ENCODE peak calls at places on chromosome 4, in six cellular contexts. One of them, this sample, is unnamed.

GRCh38 chr4:85772470-85772869 is 297.5 kb downstream of the ARHGAP24 start:
- DNase-seq in neuronal stem cell: no peak
- DNase-seq in mesenchymal stem cell: no peak
- DNase-seq in IMR-90: no peak
- DNase-seq in H1: no peak
- DNase-seq in trophoblast cell: no peak
- DNase-seq in this sample: no peak

GRCh38 chr4:187227907-187228699 is 504.4 kb upstream of the FAT1 start:
- DNase-seq in mesenchymal stem cell: peak; percentile 70
- DNase-seq in trophoblast cell: peak; percentile 84
- DNase-seq in H1: no peak
- DNase-seq in neuronal stem cell: no peak
- DNase-seq in IMR-90: peak; percentile 40
- DNase-seq in this sample: no peak

GRCh38 chr4:120801171-120801758 is 121.3 kb downstream of the PRDM5 start:
- DNase-seq in neuronal stem cell: no peak
- DNase-seq in H1: no peak
- DNase-seq in trophoblast cell: peak; percentile 85
- DNase-seq in mesenchymal stem cell: peak; percentile 34
- DNase-seq in IMR-90: peak; percentile 78
- DNase-seq in this sample: no peak

GRCh38 chr4:140099993-140100392 is 54.0 kb downstream of the MAML3 start:
- DNase-seq in H1: no peak
- DNase-seq in IMR-90: peak; percentile 28
- DNase-seq in trophoblast cell: no peak
- DNase-seq in neuronal stem cell: no peak
- DNase-seq in mesenchymal stem cell: no peak
- DNase-seq in this sample: no peak

GRCh38 chr4:109171098-109171497 is 131.4 kb downstream of the COL25A1 start:
- DNase-seq in neuronal stem cell: no peak
- DNase-seq in IMR-90: no peak
- DNase-seq in mesenchymal stem cell: no peak
- DNase-seq in H1: no peak
- DNase-seq in trophoblast cell: peak; percentile 21
- DNase-seq in this sample: no peak

GRCh38 chr4:48225368-48226141 is 44.1 kb downstream of the TEC start:
- DNase-seq in IMR-90: no peak
- DNase-seq in H1: no peak
- DNase-seq in trophoblast cell: peak; percentile 11
- DNase-seq in neuronal stem cell: no peak
- DNase-seq in mesenchymal stem cell: no peak
- DNase-seq in this sample: peak; percentile 35

GRCh38 chr4:54001558-54002365 is 62.6 kb downstream of the CHIC2 start:
- DNase-seq in IMR-90: no peak
- DNase-seq in mesenchymal stem cell: no peak
- DNase-seq in H1: peak; percentile 5
- DNase-seq in neuronal stem cell: peak; percentile 50
- DNase-seq in trophoblast cell: no peak
- DNase-seq in this sample: peak; percentile 46

GRCh38 chr4:96729641-96730040 is 889.7 kb downstream of the PDHA2 start:
- DNase-seq in neuronal stem cell: no peak
- DNase-seq in mesenchymal stem cell: no peak
- DNase-seq in IMR-90: no peak
- DNase-seq in trophoblast cell: no peak
- DNase-seq in H1: no peak
- DNase-seq in this sample: no peak

GRCh38 chr4:141238196-141238595 is 17.5 kb downstream of the ZNF330 start:
- DNase-seq in trophoblast cell: no peak
- DNase-seq in mesenchymal stem cell: no peak
- DNase-seq in IMR-90: no peak
- DNase-seq in neuronal stem cell: no peak
- DNase-seq in H1: no peak
- DNase-seq in this sample: no peak

GRCh38 chr4:25993564-25994185 is 79.7 kb downstream of the SMIM20 start:
- DNase-seq in H1: peak; percentile 93
- DNase-seq in IMR-90: no peak
- DNase-seq in trophoblast cell: no peak
- DNase-seq in mesenchymal stem cell: peak; percentile 36
- DNase-seq in neuronal stem cell: peak; percentile 75
- DNase-seq in this sample: peak; percentile 99

GRCh38 chr4:40321671-40322131 is 13.4 kb upstream of the CHRNA9 start:
- DNase-seq in H1: no peak
- DNase-seq in trophoblast cell: peak; percentile 61
- DNase-seq in IMR-90: peak; percentile 79
- DNase-seq in mesenchymal stem cell: peak; percentile 86
- DNase-seq in neuronal stem cell: no peak
- DNase-seq in this sample: no peak

GRCh38 chr4:114654607-114655006 is 56.0 kb downstream of the UGT8 start:
- DNase-seq in H1: no peak
- DNase-seq in mesenchymal stem cell: no peak
- DNase-seq in neuronal stem cell: no peak
- DNase-seq in IMR-90: no peak
- DNase-seq in trophoblast cell: no peak
- DNase-seq in this sample: no peak

GRCh38 chr4:172758586-172759340 is 409.8 kb upstream of the GALNT7 start:
- DNase-seq in neuronal stem cell: no peak
- DNase-seq in mesenchymal stem cell: peak; percentile 74
- DNase-seq in trophoblast cell: peak; percentile 34
- DNase-seq in H1: no peak
- DNase-seq in IMR-90: peak; percentile 89
- DNase-seq in this sample: no peak

GRCh38 chr4:164154416-164154815 is 599.5 kb upstream of the SMIM31 start:
- DNase-seq in H1: no peak
- DNase-seq in IMR-90: no peak
- DNase-seq in mesenchymal stem cell: no peak
- DNase-seq in trophoblast cell: no peak
- DNase-seq in neuronal stem cell: no peak
- DNase-seq in this sample: no peak

GRCh38 chr4:1873776-1874175 is 2.6 kb downstream of the NSD2 start:
- DNase-seq in mesenchymal stem cell: no peak
- DNase-seq in trophoblast cell: no peak
- DNase-seq in H1: no peak
- DNase-seq in IMR-90: no peak
- DNase-seq in neuronal stem cell: no peak
- DNase-seq in this sample: no peak

GRCh38 chr4:7964890-7965662 is 25.4 kb upstream of the AFAP1 start:
- DNase-seq in mesenchymal stem cell: peak; percentile 57
- DNase-seq in trophoblast cell: peak; percentile 90
- DNase-seq in H1: no peak
- DNase-seq in neuronal stem cell: no peak
- DNase-seq in IMR-90: peak; percentile 71
- DNase-seq in this sample: peak; percentile 64

GRCh38 chr4:143095447-143095846 is 89.3 kb upstream of the USP38 start:
- DNase-seq in IMR-90: no peak
- DNase-seq in neuronal stem cell: no peak
- DNase-seq in mesenchymal stem cell: no peak
- DNase-seq in trophoblast cell: no peak
- DNase-seq in H1: no peak
- DNase-seq in this sample: no peak

GRCh38 chr4:145179201-145179860 is 1.1 kb downstream of the OTUD4 start:
- DNase-seq in mesenchymal stem cell: peak; percentile 70
- DNase-seq in trophoblast cell: peak; percentile 61
- DNase-seq in neuronal stem cell: no peak
- DNase-seq in H1: no peak
- DNase-seq in IMR-90: peak; percentile 49
- DNase-seq in this sample: peak; percentile 39

GRCh38 chr4:88138561-88138960 is 19.9 kb downstream of the ABCG2 start:
- DNase-seq in trophoblast cell: peak; percentile 78
- DNase-seq in mesenchymal stem cell: peak; percentile 81
- DNase-seq in IMR-90: peak; percentile 91
- DNase-seq in H1: no peak
- DNase-seq in neuronal stem cell: no peak
- DNase-seq in this sample: no peak

GRCh38 chr4:2907706-2908293 is 55.4 kb downstream of the NOP14 start:
- DNase-seq in H1: no peak
- DNase-seq in neuronal stem cell: no peak
- DNase-seq in trophoblast cell: no peak
- DNase-seq in IMR-90: no peak
- DNase-seq in mesenchymal stem cell: no peak
- DNase-seq in this sample: no peak

GRCh38 chr4:111204807-111205206 is 581.9 kb upstream of the PITX2 start:
- DNase-seq in mesenchymal stem cell: no peak
- DNase-seq in neuronal stem cell: no peak
- DNase-seq in IMR-90: peak; percentile 1
- DNase-seq in H1: no peak
- DNase-seq in trophoblast cell: no peak
- DNase-seq in this sample: no peak

GRCh38 chr4:181301735-181302380 is 941.3 kb upstream of the TENM3 start:
- DNase-seq in trophoblast cell: peak; percentile 15
- DNase-seq in H1: no peak
- DNase-seq in neuronal stem cell: no peak
- DNase-seq in IMR-90: peak; percentile 43
- DNase-seq in mesenchymal stem cell: no peak
- DNase-seq in this sample: peak; percentile 57

GRCh38 chr4:188691811-188692210 is 552.6 kb downstream of the TRIML1 start:
- DNase-seq in IMR-90: peak; percentile 88
- DNase-seq in neuronal stem cell: no peak
- DNase-seq in trophoblast cell: no peak
- DNase-seq in mesenchymal stem cell: peak; percentile 53
- DNase-seq in H1: no peak
- DNase-seq in this sample: no peak

GRCh38 chr4:102151696-102152095 is 193.6 kb downstream of the SLC39A8 start:
- DNase-seq in mesenchymal stem cell: no peak
- DNase-seq in neuronal stem cell: no peak
- DNase-seq in H1: no peak
- DNase-seq in IMR-90: no peak
- DNase-seq in trophoblast cell: no peak
- DNase-seq in this sample: no peak
- H3K9ac ChIP-seq in mesenchymal stem cell: no peak overlapping the region
- H3K9ac ChIP-seq in neuronal stem cell: no peak overlapping the region
- H3K9ac ChIP-seq in H1: no peak overlapping the region
- H3K9ac ChIP-seq in IMR-90: no peak overlapping the region
- H3K9ac ChIP-seq in trophoblast cell: no peak overlapping the region
- H3K9ac ChIP-seq in this sample: no peak overlapping the region

GRCh38 chr4:151408380-151408629 is 671 bp upstream of the FHIP1A start:
- DNase-seq in neuronal stem cell: no peak
- DNase-seq in H1: no peak
- DNase-seq in trophoblast cell: no peak
- DNase-seq in mesenchymal stem cell: no peak
- DNase-seq in IMR-90: no peak
- DNase-seq in this sample: no peak
- H4K91ac ChIP-seq in neuronal stem cell: no peak overlapping the region
- H4K91ac ChIP-seq in H1: peak overlapping the region; percentile 18
- H4K91ac ChIP-seq in trophoblast cell: no peak overlapping the region
- H4K91ac ChIP-seq in mesenchymal stem cell: no peak overlapping the region
- H4K91ac ChIP-seq in IMR-90: no peak overlapping the region
- H4K91ac ChIP-seq in this sample: no peak overlapping the region

GRCh38 chr4:177879851-177880250 is 437.6 kb upstream of the AGA start:
- DNase-seq in neuronal stem cell: no peak
- DNase-seq in mesenchymal stem cell: no peak
- DNase-seq in H1: peak; percentile 21
- DNase-seq in trophoblast cell: no peak
- DNase-seq in IMR-90: no peak
- DNase-seq in this sample: peak; percentile 59
- H2AK5ac ChIP-seq in neuronal stem cell: no peak overlapping the region
- H2AK5ac ChIP-seq in mesenchymal stem cell: no peak overlapping the region
- H2AK5ac ChIP-seq in H1: no peak overlapping the region
- H2AK5ac ChIP-seq in trophoblast cell: no peak overlapping the region
- H2AK5ac ChIP-seq in IMR-90: no peak overlapping the region
- H2AK5ac ChIP-seq in this sample: no peak overlapping the region

DNA sequence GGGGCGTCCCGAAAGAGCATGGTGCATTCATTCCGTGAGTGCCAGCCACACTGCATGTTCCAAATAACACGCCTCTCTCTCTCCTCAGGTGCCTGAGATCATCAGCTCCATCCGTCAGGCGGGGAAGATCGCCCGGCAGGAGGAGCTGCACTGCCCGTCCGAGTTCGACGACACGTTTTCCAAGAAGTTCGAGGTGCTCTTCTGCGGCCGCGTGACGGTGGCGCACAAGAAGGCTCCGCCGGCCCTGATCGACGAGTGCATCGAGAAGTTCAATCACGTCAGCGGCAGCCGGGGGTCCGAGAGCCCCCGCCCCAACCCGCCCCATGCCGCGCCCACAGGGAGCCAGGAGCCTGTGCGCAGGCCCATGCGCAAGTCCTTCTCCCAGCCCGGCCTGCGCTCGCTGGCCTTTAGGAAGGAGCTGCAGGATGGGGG is 54.2 kb downstream of the PTTG2 start:
- DNase-seq in trophoblast cell: no peak
- DNase-seq in mesenchymal stem cell: no peak
- DNase-seq in neuronal stem cell: no peak
- DNase-seq in IMR-90: no peak
- DNase-seq in H1: no peak
- DNase-seq in this sample: no peak
- H3K9ac ChIP-seq in trophoblast cell: no peak overlapping the region
- H3K9ac ChIP-seq in mesenchymal stem cell: no peak overlapping the region
- H3K9ac ChIP-seq in neuronal stem cell: no peak overlapping the region
- H3K9ac ChIP-seq in IMR-90: no peak overlapping the region
- H3K9ac ChIP-seq in H1: no peak overlapping the region
- H3K9ac ChIP-seq in this sample: no peak overlapping the region

GRCh38 chr4:100495074-100495473 is 22.7 kb downstream of the EMCN start:
- DNase-seq in mesenchymal stem cell: no peak
- DNase-seq in neuronal stem cell: no peak
- DNase-seq in trophoblast cell: no peak
- DNase-seq in IMR-90: no peak
- DNase-seq in H1: no peak
- DNase-seq in this sample: no peak

GRCh38 chr4:100493756-100494155 is 24.1 kb downstream of the EMCN start:
- DNase-seq in IMR-90: peak; percentile 26
- DNase-seq in mesenchymal stem cell: no peak
- DNase-seq in trophoblast cell: no peak
- DNase-seq in H1: no peak
- DNase-seq in neuronal stem cell: no peak
- DNase-seq in this sample: no peak

GRCh38 chr4:100489316-100489715 is 28.5 kb downstream of the EMCN start:
- DNase-seq in mesenchymal stem cell: peak; percentile 30
- DNase-seq in IMR-90: peak; percentile 19
- DNase-seq in trophoblast cell: peak; percentile 18
- DNase-seq in H1: no peak
- DNase-seq in neuronal stem cell: no peak
- DNase-seq in this sample: no peak

GRCh38 chr4:100494166-100494565 is 23.7 kb downstream of the EMCN start:
- DNase-seq in mesenchymal stem cell: peak; percentile 49
- DNase-seq in trophoblast cell: no peak
- DNase-seq in H1: no peak
- DNase-seq in neuronal stem cell: no peak
- DNase-seq in IMR-90: peak; percentile 35
- DNase-seq in this sample: no peak

DNA sequence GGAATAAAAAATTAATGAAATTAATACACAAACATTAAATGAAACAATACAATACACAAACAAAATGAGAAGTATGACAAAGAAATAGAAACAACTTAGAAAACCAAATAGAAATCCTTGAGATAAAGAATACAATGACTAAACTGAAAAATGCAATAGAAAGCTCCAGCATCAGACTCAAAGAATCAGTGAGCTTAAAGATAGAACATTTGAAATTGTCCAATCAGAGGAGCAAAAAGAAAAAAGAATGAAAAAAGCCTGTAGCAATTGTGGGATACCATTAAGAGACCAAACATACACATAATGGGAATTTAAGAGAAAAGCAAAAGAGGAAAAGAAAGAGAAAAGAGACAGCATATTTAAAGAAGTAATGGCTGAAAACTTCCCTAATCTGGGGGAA is 25.7 kb downstream of the EMCN start:
- DNase-seq in IMR-90: no peak
- DNase-seq in trophoblast cell: no peak
- DNase-seq in mesenchymal stem cell: no peak
- DNase-seq in neuronal stem cell: no peak
- DNase-seq in H1: no peak
- DNase-seq in this sample: no peak
- H4K91ac ChIP-seq in IMR-90: no peak overlapping the region
- H4K91ac ChIP-seq in trophoblast cell: no peak overlapping the region
- H4K91ac ChIP-seq in mesenchymal stem cell: no peak overlapping the region
- H4K91ac ChIP-seq in neuronal stem cell: no peak overlapping the region
- H4K91ac ChIP-seq in H1: no peak overlapping the region
- H4K91ac ChIP-seq in this sample: no peak overlapping the region